ENCODE peak calls at places on chromosomes 11 and 22, in eight cellular contexts. G is body of pancreas; V is thoracic aorta; L is CD4-positive, alpha-beta memory T cell; B is upper lobe of right lung; Q is OCI-LY7; A is A549; Z is GM12878. D is an unnamed sample.
A peak's percentile ranks its signal among the peaks of the same experiment; 100 is the strongest.

GRCh38 chr11:125262194-125262824 is 97.8 kb downstream of the PKNOX2 start:
- DNase-seq in G (no peak), V (no peak), L (no peak), B (no peak), Q (no peak), A (no peak), Z (no peak), D (no peak)

GRCh38 chr11:74276581-74276980 is 34.9 kb downstream of the P4HA3 start:
- DNase-seq in G (no peak), V (no peak), L (no peak), B (no peak), Q (no peak), A (no peak), Z (no peak), D (no peak)

GRCh38 chr11:62602141-62603071 is 741 bp upstream of the MTA2 start:
- DNase-seq in G (peak; percentile 71), V (no peak), L (no peak), B (peak; percentile 85), Q (no peak), A (peak; percentile 37), Z (no peak), D (peak; percentile 62)

GRCh38 chr11:7547687-7548086 is 33.9 kb downstream of the PPFIBP2 start:
- DNase-seq in G (no peak), V (no peak), L (no peak), B (no peak), Q (no peak), A (no peak), Z (no peak), D (no peak)

GRCh38 chr11:123584737-123585136 is 69.7 kb downstream of the SCN3B start:
- DNase-seq in G (no peak), V (no peak), L (no peak), B (no peak), Q (no peak), A (no peak), Z (no peak), D (no peak)

GRCh38 chr11:61699737-61700160 is 19.6 kb downstream of the DAGLA start:
- DNase-seq in G (peak; percentile 86), V (no peak), L (no peak), B (peak; percentile 74), Q (no peak), A (no peak), Z (no peak), D (no peak)

GRCh38 chr22:24427500-24428164 is at the start of gene ADORA2A:
- DNase-seq in G (no peak), V (no peak), L (peak; percentile 88), B (no peak), Q (peak; percentile 97), A (no peak), Z (peak; percentile 35), D (no peak)

GRCh38 chr11:1778141-1778911 is 14.6 kb upstream of the CTSD start:
- DNase-seq in G (no peak), V (no peak), L (no peak), B (peak; percentile 85), Q (no peak), A (no peak), Z (no peak), D (no peak)

GRCh38 chr22:29359469-29359868 is 28.9 kb downstream of the AP1B1 start:
- DNase-seq in G (peak; percentile 55), V (no peak), L (no peak), B (no peak), Q (peak; percentile 37), A (peak; percentile 50), Z (no peak), D (peak; percentile 31)

GRCh38 chr11:100890779-100891178 is 203.7 kb downstream of the ARHGAP42 start:
- DNase-seq in G (no peak), V (no peak), L (no peak), B (no peak), Q (no peak), A (no peak), Z (no peak), D (no peak)

GRCh38 chr11:95584180-95584579 is 205.4 kb downstream of the FAM76B start:
- DNase-seq in G (no peak), V (no peak), L (no peak), B (no peak), Q (no peak), A (no peak), Z (no peak), D (no peak)

GRCh38 chr11:63813563-63814382 is 517 bp downstream of the SPINDOC start:
- DNase-seq in G (peak; percentile 30), V (no peak), L (peak; percentile 21), B (peak; percentile 77), Q (peak; percentile 68), A (peak; percentile 39), Z (no peak), D (no peak)

GRCh38 chr11:119490253-119491006 is 67.5 kb upstream of the THY1 start:
- DNase-seq in G (no peak), V (no peak), L (no peak), B (no peak), Q (no peak), A (no peak), Z (no peak), D (no peak)

GRCh38 chr11:68532719-68533369 is 72.3 kb downstream of the PPP6R3 start:
- DNase-seq in G (no peak), V (no peak), L (no peak), B (no peak), Q (no peak), A (no peak), Z (no peak), D (no peak)

GRCh38 chr11:68531129-68531693 is 70.7 kb downstream of the PPP6R3 start:
- DNase-seq in G (no peak), V (no peak), L (no peak), B (no peak), Q (no peak), A (no peak), Z (no peak), D (no peak)

GRCh38 chr11:68536706-68537105 is 76.2 kb downstream of the PPP6R3 start:
- DNase-seq in G (no peak), V (no peak), L (no peak), B (no peak), Q (no peak), A (no peak), Z (no peak), D (no peak)

GRCh38 chr11:68535098-68535497 is 74.5 kb downstream of the PPP6R3 start:
- DNase-seq in G (no peak), V (no peak), L (no peak), B (no peak), Q (no peak), A (no peak), Z (no peak), D (no peak)

GRCh38 chr11:68533945-68534344 is 73.4 kb downstream of the PPP6R3 start:
- DNase-seq in G (no peak), V (no peak), L (no peak), B (no peak), Q (no peak), A (no peak), Z (no peak), D (no peak)
- H3K4me3 ChIP-seq in G (no peak overlapping the region), V (no peak overlapping the region), L (no peak overlapping the region), B (no peak overlapping the region), Q (no peak overlapping the region), A (no peak overlapping the region), Z (no peak overlapping the region), D (no peak overlapping the region)

GRCh38 chr11:87493516-87493915 is 455.8 kb downstream of the TMEM135 start:
- DNase-seq in G (no peak), V (no peak), L (no peak), B (no peak), Q (no peak), A (no peak), Z (no peak), D (no peak)
- H3K27ac ChIP-seq in G (no peak overlapping the region), V (no peak overlapping the region), L (no peak overlapping the region), B (no peak overlapping the region), Q (no peak overlapping the region), A (no peak overlapping the region), Z (no peak overlapping the region), D (no peak overlapping the region)

DNA sequence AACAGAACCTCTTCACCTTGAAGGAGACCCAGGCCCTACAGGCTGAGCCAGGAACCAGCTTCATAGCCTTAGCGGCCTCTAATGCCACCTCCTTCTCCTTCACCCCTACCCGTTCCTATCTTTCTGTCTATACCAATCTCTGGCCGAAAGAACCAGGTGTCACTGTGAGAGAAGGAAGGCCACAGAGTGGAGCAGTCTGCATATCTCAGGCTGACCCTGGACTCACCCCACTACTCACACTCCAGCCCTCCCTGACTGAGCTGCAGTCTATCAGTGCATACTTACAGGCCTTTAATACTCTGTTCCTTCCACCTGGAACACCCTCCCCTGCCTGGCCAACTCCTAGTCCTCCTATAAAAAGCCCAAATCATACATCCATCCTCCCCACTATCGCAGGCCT is 32.7 kb downstream of the ARAP1 start:
- DNase-seq in G (no peak), V (no peak), L (no peak), B (no peak), Q (no peak), A (no peak), Z (no peak), D (no peak)
- H3K4me3 ChIP-seq in G (no peak overlapping the region), V (peak overlapping the region; percentile 88), L (peak overlapping the region; percentile 82), B (peak overlapping the region; percentile 78), Q (no peak overlapping the region), A (no peak overlapping the region), Z (peak overlapping the region; percentile 85), D (no peak overlapping the region)

GRCh38 chr11:45810431-45811108 is 5.6 kb downstream of the SLC35C1 start:
- DNase-seq in G (no peak), V (no peak), L (no peak), B (no peak), Q (no peak), A (no peak), Z (no peak), D (no peak)

GRCh38 chr11:45815747-45816146 is 10.8 kb downstream of the SLC35C1 start:
- DNase-seq in G (no peak), V (no peak), L (no peak), B (no peak), Q (no peak), A (peak; percentile 62), Z (no peak), D (no peak)

GRCh38 chr11:45811109-45811435 is 6.1 kb downstream of the SLC35C1 start:
- DNase-seq in G (no peak), V (no peak), L (no peak), B (no peak), Q (no peak), A (no peak), Z (no peak), D (no peak)

GRCh38 chr11:45811571-45812290 is 6.8 kb downstream of the SLC35C1 start:
- DNase-seq in G (no peak), V (no peak), L (no peak), B (no peak), Q (no peak), A (no peak), Z (no peak), D (no peak)

DNA sequence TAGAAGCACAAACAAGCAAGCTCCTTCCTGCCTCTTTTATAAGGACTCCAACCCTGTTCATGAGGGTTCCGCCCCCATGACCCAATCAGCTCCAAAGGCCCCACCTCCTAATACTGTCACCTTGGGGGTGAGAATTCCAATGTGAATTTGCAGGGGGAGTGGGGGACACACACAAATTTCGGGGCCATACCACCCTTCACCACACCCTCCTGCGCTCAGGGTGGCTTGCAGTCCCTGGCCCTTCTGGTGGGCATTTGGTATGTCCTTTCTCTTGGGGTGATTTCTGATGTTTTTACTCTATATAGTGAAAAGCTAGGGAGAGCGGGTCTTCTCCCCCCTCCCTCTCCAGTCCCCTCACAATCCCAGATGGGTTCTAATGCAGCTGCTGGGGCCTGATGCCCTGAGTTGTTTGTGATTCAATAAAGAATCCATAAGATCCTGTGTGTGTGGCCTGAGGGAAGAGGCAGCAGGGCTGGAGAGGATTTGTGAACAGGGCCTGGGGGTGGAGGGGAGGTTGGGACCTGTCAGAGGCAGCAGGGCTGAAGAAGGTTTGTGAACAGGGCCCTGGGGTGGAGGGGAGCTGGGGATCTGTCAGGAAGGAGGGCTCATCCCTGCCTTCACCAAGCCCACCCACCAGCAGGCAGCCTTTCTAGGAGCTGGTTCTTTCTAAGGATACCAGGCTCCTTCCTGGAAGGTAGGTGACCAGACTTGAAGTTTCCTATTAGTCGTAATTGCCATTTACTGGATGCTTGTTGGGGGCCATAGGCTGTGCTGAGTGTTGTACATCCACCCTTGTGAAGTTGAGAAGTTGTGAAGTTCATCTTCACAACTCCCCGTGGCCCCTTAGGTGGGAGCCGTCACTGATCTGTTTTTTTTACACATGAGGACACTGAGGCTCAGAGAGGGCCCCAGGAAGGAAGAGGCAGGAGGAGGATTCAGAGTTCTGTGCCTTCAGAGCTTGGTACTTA is 7.9 kb downstream of the SLC35C1 start:
- DNase-seq in G (no peak), V (no peak), L (no peak), B (no peak), Q (no peak), A (no peak), Z (no peak), D (no peak)
- H3K27ac ChIP-seq in G (no peak overlapping the region), V (no peak overlapping the region), L (no peak overlapping the region), B (no peak overlapping the region), Q (no peak overlapping the region), A (no peak overlapping the region), Z (no peak overlapping the region), D (no peak overlapping the region)

D was measured in gastrocnemius medialis.